ENCODE peak calls at places on chromosomes 5 and 9, in ten cellular contexts. U is Peyer's patch; G is mucosa of descending colon; H is CD8-positive, alpha-beta T cell; A is CD8-positive, alpha-beta memory T cell; L is adrenal gland; X is testis; C is heart right ventricle; I is right cardiac atrium; V is fibroblast of lung. Z is an unnamed sample.

GRCh38 chr5:13625616-13626198 is 318.8 kb downstream of the DNAH5 start:
- DNase-seq in U (no peak), G (no peak), H (no peak), A (no peak), L (no peak), X (no peak), C (no peak), I (no peak), V (peak; percentile 44), Z (no peak)

GRCh38 chr5:107274576-107274975 is 396.2 kb downstream of the EFNA5 start:
- DNase-seq in U (no peak), G (no peak), H (no peak), A (no peak), L (no peak), X (no peak), C (no peak), I (no peak), V (peak; percentile 29), Z (no peak)

GRCh38 chr5:91378683-91379601 is 4.2 kb downstream of the ARRDC3 start:
- DNase-seq in U (no peak), G (no peak), H (no peak), A (no peak), L (no peak), X (no peak), C (no peak), I (no peak), V (no peak), Z (no peak)

GRCh38 chr9:128113526-128114325 is 13.8 kb downstream of the PTGES2 start:
- DNase-seq in U (peak; percentile 55), G (peak; percentile 63), H (no peak), A (no peak), L (no peak), X (no peak), C (no peak), I (no peak), V (no peak), Z (peak; percentile 24)

GRCh38 chr9:110040788-110041187 is 167.2 kb downstream of the C9orf152 start:
- DNase-seq in U (no peak), G (no peak), H (no peak), A (no peak), L (no peak), X (no peak), C (no peak), I (no peak), V (peak; percentile 85), Z (no peak)

GRCh38 chr9:69571032-69571431 is 101.1 kb downstream of the APBA1 start:
- DNase-seq in U (no peak), G (no peak), H (no peak), A (no peak), L (no peak), X (no peak), C (no peak), I (no peak), V (peak; percentile 55), Z (no peak)

GRCh38 chr5:147369742-147370374 is 135.0 kb downstream of the STK32A start:
- DNase-seq in U (no peak), G (no peak), H (no peak), A (no peak), L (no peak), X (no peak), C (no peak), I (no peak), V (no peak), Z (no peak)

GRCh38 chr5:138037907-138038633 is 5.2 kb upstream of the FAM13B start:
- DNase-seq in U (no peak), G (no peak), H (no peak), A (no peak), L (no peak), X (no peak), C (no peak), I (no peak), V (no peak), Z (no peak)

GRCh38 chr5:57453728-57454127 is 28.9 kb downstream of the ACTBL2 start:
- DNase-seq in U (no peak), G (no peak), H (no peak), A (no peak), L (no peak), X (no peak), C (no peak), I (no peak), V (no peak), Z (no peak)

GRCh38 chr9:91211919-91212318 is 149.8 kb downstream of the AUH start:
- DNase-seq in U (no peak), G (no peak), H (no peak), A (no peak), L (no peak), X (no peak), C (no peak), I (no peak), V (no peak), Z (no peak)

GRCh38 chr5:54263447-54263846 is 46.9 kb downstream of the ARL15 start:
- DNase-seq in U (no peak), G (no peak), H (no peak), A (no peak), L (no peak), X (no peak), C (no peak), I (no peak), V (no peak), Z (no peak)

GRCh38 chr5:150783422-150783928 is 4.9 kb downstream of the SMIM3 start:
- DNase-seq in U (peak; percentile 72), G (peak; percentile 80), H (peak; percentile 27), A (peak; percentile 81), L (peak; percentile 67), X (no peak), C (peak; percentile 87), I (peak; percentile 72), V (peak; percentile 98), Z (no peak)

GRCh38 chr5:10485142-10485795 is 43.6 kb downstream of the ROPN1L start:
- DNase-seq in U (no peak), G (no peak), H (no peak), A (no peak), L (no peak), X (peak; percentile 72), C (peak; percentile 63), I (peak; percentile 92), V (peak; percentile 99), Z (no peak)

GRCh38 chr9:30120654-30121053 is 2263.8 kb upstream of the ACO1 start:
- DNase-seq in U (no peak), G (no peak), H (no peak), A (no peak), L (no peak), X (no peak), C (no peak), I (no peak), V (no peak), Z (no peak)
- H3K4me3 ChIP-seq in U (no peak overlapping the region), G (no peak overlapping the region), H (no peak overlapping the region), A (no peak overlapping the region), L (no peak overlapping the region), X (no peak overlapping the region), C (no peak overlapping the region), I (no peak overlapping the region), V (no peak overlapping the region), Z (no peak overlapping the region)

GRCh38 chr5:178983728-178984127 is 11.4 kb downstream of the GRM6 start:
- DNase-seq in U (no peak), G (no peak), H (no peak), A (no peak), L (no peak), X (no peak), C (no peak), I (no peak), V (no peak), Z (peak; percentile 52)

GRCh38 chr5:178984145-178985072 is 10.7 kb downstream of the GRM6 start:
- DNase-seq in U (no peak), G (no peak), H (no peak), A (no peak), L (no peak), X (no peak), C (no peak), I (no peak), V (no peak), Z (peak; percentile 53)

GRCh38 chr5:178986326-178986960 is 8.7 kb downstream of the GRM6 start:
- DNase-seq in U (no peak), G (no peak), H (no peak), A (no peak), L (no peak), X (no peak), C (no peak), I (no peak), V (no peak), Z (no peak)

GRCh38 chr5:178982941-178983340 is 12.2 kb downstream of the GRM6 start:
- DNase-seq in U (no peak), G (no peak), H (no peak), A (no peak), L (no peak), X (no peak), C (no peak), I (no peak), V (no peak), Z (peak; percentile 63)

GRCh38 chr5:178981381-178981780 is 13.7 kb downstream of the GRM6 start:
- DNase-seq in U (no peak), G (no peak), H (no peak), A (no peak), L (no peak), X (no peak), C (no peak), I (no peak), V (no peak), Z (no peak)
- H3K9me3 ChIP-seq in U (no peaks in the 10 kb centered on the region), G (peaks cover 94% of the 10 kb centered on the region), H (no peaks in the 10 kb centered on the region), A (no peaks in the 10 kb centered on the region), L (no peaks in the 10 kb centered on the region), X (no peaks in the 10 kb centered on the region), C (no peaks in the 10 kb centered on the region), I (peaks cover 2% of the 10 kb centered on the region), V (no peaks in the 10 kb centered on the region), Z (peaks cover 98% of the 10 kb centered on the region)

GRCh38 chr9:2557693-2558092 is 63.9 kb upstream of the VLDLR start:
- DNase-seq in U (no peak), G (no peak), H (no peak), A (no peak), L (no peak), X (no peak), C (no peak), I (no peak), V (no peak), Z (no peak)
- H3K4me3 ChIP-seq in U (no peak overlapping the region), G (no peak overlapping the region), H (no peak overlapping the region), A (no peak overlapping the region), L (no peak overlapping the region), X (no peak overlapping the region), C (no peak overlapping the region), I (no peak overlapping the region), V (no peak overlapping the region), Z (no peak overlapping the region)

GRCh38 chr5:2284678-2285077 is 402.0 kb upstream of the IRX4 start:
- DNase-seq in U (no peak), G (no peak), H (no peak), A (no peak), L (no peak), X (no peak), C (no peak), I (no peak), V (no peak), Z (no peak)

GRCh38 chr5:2282034-2282690 is 399.4 kb upstream of the IRX4 start:
- DNase-seq in U (no peak), G (no peak), H (no peak), A (no peak), L (no peak), X (no peak), C (no peak), I (no peak), V (no peak), Z (no peak)

GRCh38 chr5:2281446-2281845 is 398.7 kb upstream of the IRX4 start:
- DNase-seq in U (no peak), G (no peak), H (no peak), A (no peak), L (no peak), X (no peak), C (no peak), I (no peak), V (no peak), Z (no peak)

GRCh38 chr5:2286250-2286649 is 403.5 kb upstream of the IRX4 start:
- DNase-seq in U (no peak), G (no peak), H (no peak), A (no peak), L (no peak), X (no peak), C (no peak), I (no peak), V (no peak), Z (no peak)

GRCh38 chr5:2283481-2284045 is 400.8 kb upstream of the IRX4 start:
- DNase-seq in U (no peak), G (no peak), H (no peak), A (no peak), L (no peak), X (no peak), C (no peak), I (no peak), V (no peak), Z (no peak)
- H3K9me3 ChIP-seq in U (no peaks in the 10 kb centered on the region), G (no peaks in the 10 kb centered on the region), H (no peaks in the 10 kb centered on the region), A (no peaks in the 10 kb centered on the region), L (no peaks in the 10 kb centered on the region), X (no peaks in the 10 kb centered on the region), C (no peaks in the 10 kb centered on the region), I (no peaks in the 10 kb centered on the region), V (no peaks in the 10 kb centered on the region), Z (no peaks in the 10 kb centered on the region)

Z was measured in left lung.